ENCODE peak calls at places on chromosomes 7 and 10, in four cellular contexts. F is mesendoderm, V is Ammon's horn, G is GM20000. Z is an unnamed sample.

GRCh38 chr7:34096135-34096775 is 190.9 kb downstream of the BMPER start:
- DNase-seq in F (no peak), V (peak), G (no peak), Z (no peak)

GRCh38 chr10:14571866-14572507 is 202.7 kb downstream of the FAM107B start:
- DNase-seq in F (no peak), V (peak), G (peak), Z (no peak)

GRCh38 chr10:133139561-133140065 is 20.4 kb upstream of the KNDC1 start:
- DNase-seq in F (peak), V (no peak), G (no peak), Z (no peak)

GRCh38 chr7:74525881-74526280 is 72.2 kb downstream of the GTF2IRD1 start:
- DNase-seq in F (peak), V (no peak), G (no peak), Z (no peak)

GRCh38 chr10:129438024-129438423 is 29.0 kb upstream of the MGMT start:
- DNase-seq in F (no peak), V (no peak), G (no peak), Z (no peak)

GRCh38 chr7:102323914-102324195 is 32.4 kb downstream of the SPDYE6 start:
- DNase-seq in F (no peak), V (no peak), G (no peak), Z (no peak)

GRCh38 chr10:78025685-78026364 is 3.5 kb downstream of the POLR3A start:
- DNase-seq in F (no peak), V (no peak), G (no peak), Z (no peak)

GRCh38 chr10:103440416-103440815 is 11.8 kb downstream of the CALHM2 start:
- DNase-seq in F (no peak), V (no peak), G (no peak), Z (no peak)

GRCh38 chr10:62491597-62491996 is 117.4 kb downstream of the ZNF365 start:
- DNase-seq in F (no peak), V (no peak), G (no peak), Z (no peak)

GRCh38 chr7:66669088-66669487 is 40.4 kb downstream of the KCTD7 start:
- DNase-seq in F (no peak), V (peak), G (no peak), Z (no peak)

GRCh38 chr10:93028881-93029280 is 31.7 kb upstream of the CYP26C1 start:
- DNase-seq in F (peak), V (peak), G (no peak), Z (no peak)

GRCh38 chr7:133529861-133530260 is 277.0 kb downstream of the EXOC4 start:
- DNase-seq in F (no peak), V (no peak), G (no peak), Z (no peak)

GRCh38 chr7:12322287-12322902 is 81.3 kb downstream of the VWDE start:
- DNase-seq in F (peak), V (peak), G (peak), Z (no peak)

GRCh38 chr10:133353202-133353959 is 4.4 kb downstream of the FUOM start:
- DNase-seq in F (no peak), V (no peak), G (no peak), Z (no peak)

GRCh38 chr7:90178592-90179279 is 24.5 kb downstream of the STEAP1 start:
- DNase-seq in F (peak), V (peak), G (peak), Z (no peak)

GRCh38 chr10:117168729-117169128 is 28.6 kb upstream of the KCNK18 start:
- DNase-seq in F (no peak), V (no peak), G (peak), Z (no peak)

GRCh38 chr7:134140889-134141867 is 14.0 kb downstream of the LRGUK start:
- DNase-seq in F (peak), V (peak), G (peak), Z (peak)

GRCh38 chr10:91220954-91221696 is 662 bp downstream of the PCGF5 start:
- DNase-seq in F (peak), V (peak), G (no peak), Z (peak)

GRCh38 chr10:31321396-31321941 is 2.5 kb downstream of the ZEB1 start:
- DNase-seq in F (no peak), V (peak), G (no peak), Z (no peak)

GRCh38 chr10:97762816-97763215 is 9.0 kb downstream of the SFRP5 start:
- DNase-seq in F (peak), V (peak), G (no peak), Z (no peak)

GRCh38 chr10:412109-412508 is 276.9 kb downstream of the ZMYND11 start:
- DNase-seq in F (no peak), V (no peak), G (peak), Z (no peak)

GRCh38 chr10:90398551-90398950 is 459.3 kb downstream of the HTR7 start:
- DNase-seq in F (no peak), V (peak), G (no peak), Z (no peak)

GRCh38 chr10:7318836-7319235 is 92.0 kb downstream of the SFMBT2 start:
- DNase-seq in F (no peak), V (peak), G (peak), Z (no peak)

Z was measured in NCI-H1930.